ENCODE peak calls at places on chromosomes 11 and 22, in ten cellular contexts. M, A, U, V, P, Z, D, K, T and G are unnamed samples.

GRCh38 chr11:72751293-72752087 is 718 bp downstream of the ARAP1 start:
- DNase-seq in Z (peak; percentile 90), V (no peak), A (no peak), T (no peak), P (no peak), D (no peak), M (no peak), U (no peak), K (no peak), G (no peak)

GRCh38 chr11:133713406-133713805 is 131.9 kb downstream of the SPATA19 start:
- DNase-seq in M (no peak), T (no peak), K (no peak), P (no peak), A (no peak), D (no peak), U (no peak), V (no peak), Z (no peak), G (no peak)

GRCh38 chr22:25777870-25778269 is 35.9 kb downstream of the MYO18B start:
- DNase-seq in M (peak; percentile 62), V (peak; percentile 68), Z (peak; percentile 93), A (peak; percentile 17), T (no peak), P (peak; percentile 76), K (no peak), D (no peak), U (peak; percentile 54), G (no peak)

GRCh38 chr11:128399186-128399585 is 188.2 kb downstream of the ETS1 start:
- DNase-seq in U (peak; percentile 66), Z (peak; percentile 58), K (no peak), T (no peak), V (peak; percentile 77), A (no peak), M (peak; percentile 43), D (no peak), P (peak; percentile 85), G (no peak)

GRCh38 chr22:24942301-24942700 is 4.2 kb downstream of the LHFPL7 start:
- DNase-seq in D (no peak), U (no peak), K (no peak), M (no peak), Z (no peak), T (no peak), A (no peak), P (no peak), V (no peak), G (no peak)

GRCh38 chr11:72695354-72695753 is 21.1 kb upstream of the PDE2A start:
- DNase-seq in P (no peak), V (no peak), M (no peak), A (no peak), T (no peak), U (no peak), Z (no peak), D (no peak), K (no peak), G (no peak)

GRCh38 chr11:66418986-66419308 is 1.9 kb upstream of the NPAS4 start:
- DNase-seq in M (no peak), U (no peak), A (no peak), V (no peak), P (no peak), D (no peak), K (no peak), Z (no peak), T (no peak), G (no peak)

GRCh38 chr11:47967577-47968230 is 12.7 kb upstream of the PTPRJ start:
- DNase-seq in Z (peak; percentile 84), U (no peak), M (peak; percentile 23), K (no peak), V (peak; percentile 49), T (peak; percentile 33), A (no peak), D (no peak), P (peak; percentile 66), G (no peak)

GRCh38 chr11:14411818-14412217 is 52.8 kb upstream of the RRAS2 start:
- DNase-seq in U (peak; percentile 93), D (no peak), M (peak; percentile 84), V (peak; percentile 97), K (no peak), T (peak; percentile 84), A (peak; percentile 49), P (peak; percentile 59), Z (peak; percentile 77), G (no peak)

GRCh38 chr11:14417186-14417585 is 58.2 kb upstream of the RRAS2 start:
- DNase-seq in U (no peak), K (no peak), D (no peak), Z (no peak), M (peak; percentile 26), P (no peak), V (peak; percentile 56), A (no peak), T (no peak), G (no peak)

GRCh38 chr11:14413307-14414072 is 54.5 kb upstream of the RRAS2 start:
- DNase-seq in Z (peak; percentile 61), A (no peak), K (no peak), U (peak; percentile 27), P (peak; percentile 87), M (peak; percentile 82), D (no peak), T (no peak), V (peak; percentile 87), G (no peak)

GRCh38 chr11:14417975-14418374 is 59.0 kb upstream of the RRAS2 start:
- DNase-seq in A (no peak), U (no peak), V (peak; percentile 83), Z (no peak), K (no peak), D (no peak), P (peak; percentile 38), M (peak; percentile 33), T (no peak), G (no peak)

GRCh38 chr11:14414470-14415461 is 55.8 kb upstream of the RRAS2 start:
- DNase-seq in A (no peak), M (peak; percentile 36), P (peak; percentile 39), K (no peak), T (peak; percentile 69), U (no peak), D (no peak), V (peak; percentile 54), Z (peak; percentile 29), G (no peak)
- TF ChIP-seq CTCF in A (no peak), M (no peak), P (no peak), K (peak; percentile 8), T (no peak), U (no peak), D (no peak), V (peak; percentile 12), Z (no peak), G (no peak)

GRCh38 chr11:3160252-3161031 is 4.7 kb downstream of the OSBPL5 start:
- DNase-seq in V (peak; percentile 92), U (no peak), D (peak; percentile 85), M (peak; percentile 94), A (peak; percentile 86), K (peak; percentile 30), P (peak; percentile 96), Z (peak; percentile 98), T (no peak), G (peak; percentile 73)

GRCh38 chr11:3161309-3161708 is 3.8 kb downstream of the OSBPL5 start:
- DNase-seq in K (no peak), P (no peak), A (no peak), V (peak; percentile 69), M (no peak), T (no peak), U (no peak), D (peak; percentile 39), Z (peak; percentile 76), G (no peak)

GRCh38 chr11:3158131-3158591 is 6.9 kb downstream of the OSBPL5 start:
- DNase-seq in A (no peak), T (no peak), D (peak; percentile 41), M (no peak), V (no peak), U (no peak), K (no peak), P (no peak), Z (peak; percentile 31), G (no peak)

GRCh38 chr11:3158821-3159220 is 6.3 kb downstream of the OSBPL5 start:
- DNase-seq in U (no peak), D (no peak), P (no peak), T (no peak), M (no peak), A (no peak), K (no peak), Z (peak; percentile 35), V (no peak), G (no peak)

DNA sequence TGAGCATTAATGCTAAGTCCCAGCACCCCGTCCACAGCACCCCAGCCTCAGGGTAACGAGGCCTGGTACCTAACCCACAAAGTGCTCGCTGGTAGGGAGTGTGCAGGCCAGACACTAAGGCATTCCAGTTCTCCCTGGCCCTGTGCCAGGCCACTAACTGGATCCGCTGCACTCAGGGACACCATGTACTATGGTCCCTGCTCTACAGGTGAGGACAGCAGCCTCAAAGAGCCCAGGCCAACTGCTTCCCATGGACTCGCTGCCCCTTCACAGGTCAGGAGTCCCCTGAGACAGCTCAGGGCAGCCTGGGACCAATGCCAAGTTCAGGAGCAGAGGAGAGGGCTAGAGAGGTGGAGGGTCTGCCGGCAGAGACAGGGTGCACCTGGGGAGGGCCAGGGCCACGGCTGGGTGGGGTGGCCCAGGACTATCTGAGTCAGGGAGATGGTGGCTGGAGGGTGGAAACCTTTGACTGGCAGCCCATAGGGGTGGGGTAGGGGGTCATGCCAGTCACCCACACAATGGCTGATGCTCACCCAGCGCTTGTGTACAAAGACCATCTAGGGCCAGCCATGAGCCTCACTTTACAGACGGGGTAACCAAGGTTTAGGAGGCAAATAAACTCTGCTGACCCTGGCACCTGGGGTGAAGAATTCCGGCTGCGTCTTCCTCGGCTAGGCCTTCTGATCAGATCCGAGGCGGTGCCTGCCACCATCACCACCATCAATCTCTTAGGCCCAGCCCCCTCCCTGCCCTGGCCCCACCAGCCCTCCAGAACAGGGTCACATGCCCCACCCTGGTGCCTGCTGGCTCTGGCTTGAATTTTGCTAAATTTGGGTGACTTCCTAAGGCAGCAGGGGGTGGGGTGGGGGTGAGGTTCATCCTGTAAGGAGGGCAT is 5.6 kb downstream of the OSBPL5 start:
- DNase-seq in T (no peak), V (peak; percentile 29), Z (peak; percentile 70), P (peak; percentile 56), D (peak; percentile 83), M (no peak), A (peak; percentile 65), U (no peak), K (no peak), G (no peak)
- H3K4me3 ChIP-seq in T (no peak overlapping the region), V (peak overlapping the region; percentile 55), Z (peak overlapping the region; percentile 70), P (peak overlapping the region; percentile 61), D (peak overlapping the region; percentile 53), M (peak overlapping the region; percentile 51), A (peak overlapping the region; percentile 59), U (no peak overlapping the region), K (peak overlapping the region; percentile 71), G (peak overlapping the region; percentile 55)

GRCh38 chr11:117857734-117858369 is 18.6 kb downstream of the FXYD6 start:
- DNase-seq in K (no peak), V (no peak), M (no peak), Z (peak; percentile 54), P (no peak), A (no peak), U (no peak), D (no peak), T (no peak), G (no peak)
- TF ChIP-seq CTCF in K (no peak), V (no peak), M (no peak), Z (no peak), P (no peak), A (no peak), U (no peak), D (no peak), T (no peak), G (no peak)

DNA sequence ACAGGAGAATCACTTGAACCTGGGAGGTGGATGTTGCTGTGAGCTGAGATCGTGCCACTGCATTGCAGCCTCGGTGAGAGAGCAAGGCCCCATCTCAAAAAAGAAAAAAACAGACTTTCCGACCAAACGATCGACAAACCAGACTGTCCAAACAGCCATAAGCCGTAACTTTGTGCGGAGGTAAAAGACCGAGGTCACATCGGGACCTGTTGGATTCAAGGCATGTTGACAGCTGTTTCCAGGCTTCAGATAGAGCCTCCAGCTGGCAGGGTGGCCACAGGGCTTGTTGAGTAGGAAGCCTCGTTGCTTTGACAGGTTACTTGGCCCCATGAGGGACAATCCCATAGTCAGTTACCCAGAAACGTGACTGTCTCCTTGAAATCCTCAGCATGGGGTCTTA is 22.2 kb downstream of the PPARA start:
- DNase-seq in Z (no peak), M (no peak), V (no peak), P (no peak), T (no peak), U (no peak), K (no peak), A (no peak), D (no peak), G (no peak)
- H3K4me3 ChIP-seq in Z (no peak overlapping the region), M (no peak overlapping the region), V (no peak overlapping the region), P (no peak overlapping the region), T (no peak overlapping the region), U (no peak overlapping the region), K (no peak overlapping the region), A (no peak overlapping the region), D (peak overlapping the region; percentile 44), G (no peak overlapping the region)